ENCODE peak calls at places on chromosomes 12 and 14, in four cellular contexts. E, J, M and Q are unnamed samples.

GRCh38 chr12:20376984-20377383 is 8.6 kb downstream of the PDE3A start:
- DNase-seq in E (no peak), J (no peak), M (no peak), Q (no peak)

GRCh38 chr12:124203176-124203575 is 91.7 kb upstream of the RFLNA start:
- DNase-seq in E (no peak), J (no peak), M (no peak), Q (no peak)

GRCh38 chr12:123064885-123065619 is 84.6 kb downstream of the ARL6IP4 start:
- DNase-seq in E (no peak), J (no peak), M (no peak), Q (no peak)

GRCh38 chr12:52312086-52312485 is 9.1 kb downstream of the KRT83 start:
- DNase-seq in E (no peak), J (no peak), M (no peak), Q (no peak)

GRCh38 chr14:92898732-92899131 is 24.2 kb upstream of the CHGA start:
- DNase-seq in E (no peak), J (no peak), M (no peak), Q (no peak)

GRCh38 chr12:44788731-44789130 is 87.4 kb downstream of the NELL2 start:
- DNase-seq in E (no peak), J (no peak), M (no peak), Q (no peak)

GRCh38 chr14:101480747-101481530 is 80.4 kb upstream of the DIO3 start:
- DNase-seq in E (no peak), J (no peak), M (peak), Q (no peak)

GRCh38 chr12:12646483-12647072 is 34.9 kb downstream of the CREBL2 start:
- DNase-seq in E (no peak), J (no peak), M (no peak), Q (no peak)

GRCh38 chr12:65822732-65823480 is 1.4 kb upstream of the HMGA2 start:
- DNase-seq in E (no peak), J (no peak), M (peak), Q (peak)

GRCh38 chr12:2893007-2893406 is 2.3 kb downstream of the TULP3 start:
- DNase-seq in E (no peak), J (no peak), M (peak), Q (no peak)

GRCh38 chr12:34599530-34600513 is 577.5 kb downstream of the ALG10 start:
- DNase-seq in E (no peak), J (peak), M (no peak), Q (no peak)

GRCh38 chr12:122459211-122459610 is 36.7 kb upstream of the CLIP1 start:
- DNase-seq in E (no peak), J (no peak), M (no peak), Q (no peak)

GRCh38 chr12:32083489-32083888 is 23.2 kb upstream of the BICD1 start:
- DNase-seq in E (no peak), J (no peak), M (no peak), Q (no peak)

GRCh38 chr12:50062733-50063452 is 5.5 kb downstream of the ASIC1 start:
- DNase-seq in E (no peak), J (no peak), M (no peak), Q (no peak)

GRCh38 chr12:57616383-57617101 is 5.3 kb downstream of the ARHGEF25 start:
- DNase-seq in E (no peak), J (no peak), M (no peak), Q (no peak)

GRCh38 chr12:48901278-48901677 is 24.0 kb downstream of the FKBP11 start:
- DNase-seq in E (peak), J (no peak), M (no peak), Q (no peak)

GRCh38 chr12:114254998-114255397 is 150.9 kb downstream of the TBX5 start:
- DNase-seq in E (no peak), J (peak), M (no peak), Q (no peak)

GRCh38 chr12:113479578-113480335 is 8.1 kb upstream of the LHX5 start:
- DNase-seq in E (no peak), J (peak), M (peak), Q (peak)

GRCh38 chr14:89442280-89442679 is 25.2 kb upstream of the FOXN3 start:
- DNase-seq in E (no peak), J (no peak), M (no peak), Q (no peak)

GRCh38 chr12:117053050-117053400 is 46.2 kb downstream of the TESC start:
- DNase-seq in E (no peak), J (no peak), M (no peak), Q (no peak)

GRCh38 chr12:104485651-104486341 is 29.0 kb downstream of the CHST11 start:
- DNase-seq in E (no peak), J (peak), M (no peak), Q (no peak)

GRCh38 chr12:105474672-105475071 is 144.2 kb downstream of the C12orf75 start:
- DNase-seq in E (no peak), J (no peak), M (no peak), Q (no peak)

GRCh38 chr12:104219361-104219892 is 3.8 kb downstream of the TXNRD1 start:
- DNase-seq in E (no peak), J (no peak), M (peak), Q (no peak)

GRCh38 chr12:76462668-76463224 is 96.8 kb downstream of the OSBPL8 start:
- DNase-seq in E (no peak), J (no peak), M (peak), Q (no peak)

GRCh38 chr14:28709571-28710305 is 56.8 kb upstream of the FOXG1 start:
- DNase-seq in E (no peak), J (no peak), M (no peak), Q (no peak)

GRCh38 chr12:80778005-80778541 is 61.4 kb downstream of the MYF5 start:
- DNase-seq in E (peak), J (no peak), M (peak), Q (no peak)

GRCh38 chr12:58727526-58727925 is 192.8 kb downstream of the LRIG3 start:
- DNase-seq in E (no peak), J (no peak), M (no peak), Q (no peak)

GRCh38 chr12:49540229-49541139 is 1.7 kb downstream of the KCNH3 start:
- DNase-seq in E (no peak), J (no peak), M (no peak), Q (no peak)

GRCh38 chr14:96920023-96920422 is 122.8 kb downstream of the VRK1 start:
- DNase-seq in E (no peak), J (no peak), M (no peak), Q (no peak)

GRCh38 chr14:91149462-91149861 is 35.6 kb downstream of the DGLUCY start:
- DNase-seq in E (no peak), J (peak), M (peak), Q (no peak)

GRCh38 chr12:61713121-61713520 is 547.1 kb upstream of the USP15 start:
- DNase-seq in E (no peak), J (no peak), M (no peak), Q (no peak)

GRCh38 chr12:105744659-105745058 is 394.1 kb downstream of the NUAK1 start:
- DNase-seq in E (no peak), J (no peak), M (no peak), Q (no peak)

GRCh38 chr12:27870939-27871338 is 90.9 kb upstream of the MANSC4 start:
- DNase-seq in E (no peak), J (no peak), M (no peak), Q (no peak)

DNA sequence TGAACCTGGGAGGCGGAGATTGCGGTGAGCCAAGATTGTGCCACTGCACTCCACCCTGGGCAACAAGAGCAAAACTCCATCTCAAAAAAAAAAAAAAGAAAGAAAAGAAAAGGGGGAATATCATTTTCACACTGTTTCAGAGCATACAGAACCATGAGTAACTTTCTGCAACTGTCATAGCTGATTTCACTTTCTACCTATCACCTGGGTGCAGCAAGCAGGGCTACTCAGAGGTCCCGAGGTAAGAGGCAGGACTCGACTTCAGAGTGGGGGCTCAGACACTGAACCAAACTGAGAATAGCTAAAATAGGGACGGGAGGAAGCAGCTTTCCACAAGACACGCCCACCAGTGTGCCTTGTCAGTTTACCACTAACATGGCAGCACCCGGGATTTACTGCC is 29.8 kb downstream of the OR10P1 start:
- DNase-seq in E (no peak), J (no peak), M (no peak), Q (no peak)
- TF ChIP-seq TCF7 in E (no peak), J (no peak), M (no peak), Q (no peak)

GRCh38 chr14:104563742-104564615 is 15.6 kb upstream of the C14orf180 start:
- DNase-seq in E (no peak), J (peak), M (peak), Q (peak)
- TF ChIP-seq USF2 in E (no peak), J (no peak), M (no peak), Q (no peak)

DNA sequence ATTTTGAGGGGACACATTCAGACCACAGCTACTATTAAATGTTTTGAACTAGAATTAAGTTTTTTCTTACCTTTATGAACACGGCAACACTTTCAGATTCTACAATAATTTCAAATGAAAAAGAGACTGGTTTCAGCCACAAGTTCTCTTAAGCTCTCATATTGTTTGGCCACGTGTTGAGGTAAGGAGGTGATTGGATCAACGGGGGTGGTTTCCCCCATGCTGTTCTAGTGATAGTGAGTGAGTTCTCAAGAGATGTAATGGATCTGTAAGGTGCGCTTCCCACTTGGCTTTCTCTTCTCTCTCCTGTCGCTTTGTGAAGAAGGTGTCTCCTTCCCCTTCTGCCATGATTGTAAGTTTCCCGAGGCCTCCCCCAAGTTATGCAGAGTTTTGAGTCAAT is 48.9 kb upstream of the DYRK2 start:
- DNase-seq in E (no peak), J (no peak), M (no peak), Q (no peak)
- TF ChIP-seq TCF7 in E (no peak), J (no peak), M (no peak), Q (no peak)

DNA sequence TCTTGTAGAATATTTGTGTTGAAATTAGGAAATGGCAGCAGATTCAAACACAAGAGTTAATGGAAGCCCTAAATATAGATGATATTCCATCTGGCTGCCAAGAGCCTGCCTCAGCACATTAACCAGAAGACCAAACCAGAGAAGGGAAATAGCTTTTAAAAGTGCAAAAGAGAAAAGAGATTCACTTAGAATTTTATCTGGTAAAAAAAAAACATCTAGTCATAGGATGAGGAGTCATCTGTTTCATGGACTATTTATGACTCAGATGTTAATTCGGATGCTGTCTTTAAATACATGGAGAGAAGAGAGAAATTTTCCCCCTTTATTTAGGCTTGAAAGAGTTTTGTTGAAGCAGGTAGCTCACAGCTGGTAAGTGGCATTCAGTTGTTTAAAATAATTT is 201.6 kb upstream of the NUDT4 start:
- DNase-seq in E (no peak), J (no peak), M (no peak), Q (no peak)
- TF ChIP-seq USF2 in E (no peak), J (no peak), M (no peak), Q (no peak)

DNA sequence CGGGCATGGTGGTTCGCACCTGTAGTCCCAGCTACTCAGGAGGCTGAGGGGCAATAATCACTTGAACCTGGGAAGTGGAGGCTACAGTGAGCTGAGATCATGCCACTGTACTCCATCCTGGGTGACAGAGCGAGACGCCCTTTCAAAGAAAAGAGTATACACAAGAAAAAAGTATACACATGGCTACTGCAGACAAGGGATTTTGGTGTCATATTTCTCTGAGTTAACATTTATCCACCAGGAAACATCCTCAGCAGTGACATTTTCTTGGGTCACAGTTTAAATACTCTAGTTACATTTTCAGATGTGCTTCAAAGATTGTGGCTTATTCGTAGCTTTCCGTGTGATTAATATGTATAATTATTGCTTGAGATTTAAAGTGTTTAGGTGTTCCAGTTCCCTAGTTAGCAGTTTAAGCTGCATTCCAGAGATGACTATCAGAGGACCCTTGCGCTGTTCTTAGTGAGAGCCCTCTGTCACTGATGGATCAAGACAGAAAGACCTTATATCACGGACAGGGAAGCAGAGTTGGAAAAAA is 4.7 kb upstream of the PPP2R5E start:
- DNase-seq in E (no peak), J (no peak), M (no peak), Q (no peak)
- TF ChIP-seq TCF7 in E (no peak), J (no peak), M (no peak), Q (no peak)

GRCh38 chr14:100076133-100076532 is 10.9 kb downstream of the EVL start:
- DNase-seq in E (no peak), J (peak), M (peak), Q (peak)
- TF ChIP-seq USF2 in E (no peak), J (no peak), M (no peak), Q (no peak)

GRCh38 chr14:52951730-52952481 is 1.1 kb upstream of the FERMT2 start:
- DNase-seq in E (no peak), J (no peak), M (peak), Q (peak)

GRCh38 chr14:52949711-52950409 is 990 bp downstream of the FERMT2 start:
- DNase-seq in E (no peak), J (no peak), M (peak), Q (no peak)

GRCh38 chr14:52949249-52949648 is 1.6 kb downstream of the FERMT2 start:
- DNase-seq in E (no peak), J (no peak), M (no peak), Q (no peak)

GRCh38 chr14:52950898-52951729 is at the start of gene FERMT2:
- DNase-seq in E (no peak), J (peak), M (peak), Q (peak)

GRCh38 chr14:52950410-52950897 is 396 bp downstream of the FERMT2 start:
- DNase-seq in E (no peak), J (peak), M (peak), Q (peak)
- TF ChIP-seq TCF7 in E (no peak), J (no peak), M (no peak), Q (no peak)

GRCh38 chr12:6180300-6181051 is 19.7 kb upstream of the CD9 start:
- DNase-seq in E (no peak), J (no peak), M (peak), Q (no peak)

GRCh38 chr12:6181166-6181565 is 19.0 kb upstream of the CD9 start:
- DNase-seq in E (no peak), J (no peak), M (no peak), Q (no peak)

GRCh38 chr12:6183689-6184441 is 16.3 kb upstream of the CD9 start:
- DNase-seq in E (no peak), J (no peak), M (peak), Q (no peak)

GRCh38 chr12:6181583-6182278 is 18.5 kb upstream of the CD9 start:
- DNase-seq in E (no peak), J (no peak), M (no peak), Q (no peak)

DNA sequence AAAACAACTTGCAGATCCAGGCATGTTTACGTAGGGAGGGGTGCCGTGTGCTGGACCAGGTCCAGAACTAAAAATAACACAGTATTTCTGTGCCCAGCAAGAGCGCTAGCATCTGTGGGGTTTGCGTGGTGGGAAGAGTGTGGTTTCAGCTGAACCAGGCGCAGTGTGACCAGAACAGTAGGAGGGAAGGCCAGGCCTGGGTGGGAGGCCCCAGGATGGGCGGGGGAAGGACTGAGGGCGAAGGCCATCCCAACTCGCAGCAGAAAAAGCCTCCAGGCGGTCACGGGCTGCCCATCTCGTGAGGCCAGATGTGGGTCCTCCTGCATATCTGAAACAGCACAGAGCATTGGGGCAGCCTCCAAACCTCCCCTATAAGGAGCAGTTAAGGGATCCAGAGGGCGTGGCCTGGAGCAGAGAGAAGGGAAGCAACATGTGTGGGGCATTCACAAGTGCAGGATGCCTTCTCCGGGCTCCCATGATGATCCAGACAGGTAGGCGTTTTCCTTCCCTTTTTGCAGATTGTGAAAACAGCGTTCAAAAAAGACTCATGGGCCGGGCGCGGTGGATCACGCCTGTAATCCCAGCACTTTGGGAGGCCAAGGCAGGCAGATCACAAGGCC is 17.8 kb upstream of the CD9 start:
- DNase-seq in E (no peak), J (peak), M (peak), Q (no peak)
- TF ChIP-seq USF2 in E (no peak), J (no peak), M (no peak), Q (no peak)

DNA sequence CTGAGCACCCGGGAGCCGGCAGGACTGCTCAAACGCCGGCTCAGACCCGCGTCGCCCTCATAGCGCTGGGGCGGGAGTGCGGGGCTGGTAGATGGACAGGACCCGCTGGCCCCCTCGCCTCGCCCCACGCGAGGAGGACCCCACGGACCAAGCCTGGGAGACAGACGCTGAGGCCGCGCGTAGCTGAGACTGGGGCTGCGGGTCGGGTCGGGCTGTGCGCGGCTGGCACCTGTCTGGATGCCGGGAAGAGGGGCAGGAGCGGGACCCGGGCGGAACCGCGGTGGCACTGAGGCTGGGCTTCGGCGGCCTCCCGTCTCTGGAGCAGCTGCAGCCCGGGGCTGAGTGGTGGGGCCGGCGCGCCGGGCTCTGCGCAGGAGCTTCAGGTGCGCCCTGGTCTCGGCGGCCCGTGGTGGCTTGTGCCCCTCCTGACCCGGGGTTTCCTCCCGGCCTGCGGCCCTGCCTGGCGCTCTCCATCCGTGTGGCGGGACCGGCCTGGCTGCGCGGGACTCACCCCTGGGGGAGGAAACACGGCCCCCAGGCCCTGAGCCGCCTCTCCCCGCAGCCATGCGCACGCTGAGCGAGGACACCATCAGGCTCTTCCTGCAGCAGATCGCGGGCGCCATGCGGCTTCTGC is 13.8 kb downstream of the ULK1 start:
- DNase-seq in E (no peak), J (no peak), M (no peak), Q (no peak)
- TF ChIP-seq TCF7 in E (no peak), J (no peak), M (no peak), Q (no peak)